ENCODE peak calls at places on chromosomes 3 and 15, in six cellular contexts. D is body of pancreas, C is HepG2, S is PC-3, X is GM12878, F is heart right ventricle. B is an unnamed sample.
A peak's percentile ranks its signal among the peaks of the same experiment; 100 is the strongest.

GRCh38 chr3:120093119-120093922 is 926 bp downstream of the GSK3B start:
- DNase-seq in D (no peak), C (no peak), S (peak; percentile 73), X (no peak), F (peak; percentile 84), B (no peak)

GRCh38 chr15:73951044-73951561 is 24.8 kb downstream of the LOXL1 start:
- DNase-seq in D (peak; percentile 87), C (peak; percentile 83), S (peak; percentile 59), X (no peak), F (peak; percentile 96), B (peak; percentile 93)

GRCh38 chr3:192637803-192638202 is 89.5 kb downstream of the FGF12 start:
- DNase-seq in D (no peak), C (no peak), S (no peak), X (no peak), F (no peak), B (no peak)

GRCh38 chr3:100386437-100387064 is 14.3 kb downstream of the TOMM70 start:
- DNase-seq in D (no peak), C (peak; percentile 73), S (no peak), X (no peak), F (no peak), B (no peak)

GRCh38 chr15:99635794-99636193 is 70.0 kb downstream of the MEF2A start:
- DNase-seq in D (no peak), C (no peak), S (peak; percentile 94), X (peak; percentile 7), F (no peak), B (no peak)

GRCh38 chr15:33968224-33968623 is at the start of gene CHRM5:
- DNase-seq in D (no peak), C (no peak), S (no peak), X (no peak), F (no peak), B (no peak)

GRCh38 chr15:91807122-91807521 is 46.4 kb upstream of the SLCO3A1 start:
- DNase-seq in D (no peak), C (no peak), S (no peak), X (no peak), F (no peak), B (no peak)

GRCh38 chr3:49707113-49707480 is 12.4 kb downstream of the AMIGO3 start:
- DNase-seq in D (no peak), C (no peak), S (peak; percentile 47), X (no peak), F (no peak), B (no peak)

GRCh38 chr15:22980189-22981136 is at the start of gene CYFIP1:
- DNase-seq in D (peak; percentile 89), C (peak; percentile 68), S (peak; percentile 91), X (no peak), F (peak; percentile 90), B (peak; percentile 90)

GRCh38 chr3:87311309-87311708 is 34.9 kb upstream of the POU1F1 start:
- DNase-seq in D (no peak), C (no peak), S (peak; percentile 90), X (no peak), F (no peak), B (no peak)

GRCh38 chr3:149603126-149604074 is 54.4 kb downstream of the WWTR1 start:
- DNase-seq in D (no peak), C (no peak), S (no peak), X (no peak), F (no peak), B (no peak)

GRCh38 chr3:18790384-18790783 is 357.9 kb upstream of the KCNH8 start:
- DNase-seq in D (no peak), C (no peak), S (no peak), X (no peak), F (no peak), B (no peak)

GRCh38 chr3:78507196-78507984 is 1260.4 kb downstream of the ROBO1 start:
- DNase-seq in D (no peak), C (peak; percentile 73), S (peak; percentile 81), X (no peak), F (no peak), B (no peak)

GRCh38 chr15:66503780-66504562 is 684 bp downstream of the RPL4 start:
- DNase-seq in D (no peak), C (no peak), S (no peak), X (no peak), F (no peak), B (no peak)

GRCh38 chr3:53242155-53242554 is 13.7 kb downstream of the TKT start:
- DNase-seq in D (peak; percentile 40), C (no peak), S (no peak), X (no peak), F (peak; percentile 41), B (no peak)

GRCh38 chr3:187750041-187750512 is 4.8 kb upstream of the BCL6 start:
- DNase-seq in D (peak; percentile 81), C (peak; percentile 92), S (peak; percentile 95), X (no peak), F (peak; percentile 34), B (peak; percentile 70)

GRCh38 chr3:131109156-131109555 is 82.5 kb downstream of the NEK11 start:
- DNase-seq in D (no peak), C (no peak), S (no peak), X (no peak), F (no peak), B (no peak)

GRCh38 chr3:150146891-150147761 is 176.4 kb upstream of the PFN2 start:
- DNase-seq in D (no peak), C (no peak), S (peak; percentile 88), X (no peak), F (peak; percentile 13), B (no peak)

GRCh38 chr3:123789760-123790159 is 94.4 kb downstream of the MYLK start:
- DNase-seq in D (no peak), C (no peak), S (peak; percentile 68), X (no peak), F (no peak), B (no peak)

GRCh38 chr3:158846803-158847465 is 45.1 kb downstream of the MFSD1 start:
- DNase-seq in D (no peak), C (no peak), S (no peak), X (peak; percentile 15), F (no peak), B (no peak)

GRCh38 chr3:53155763-53156162 is 5.2 kb upstream of the PRKCD start:
- DNase-seq in D (peak; percentile 92), C (no peak), S (peak; percentile 93), X (no peak), F (no peak), B (no peak)

GRCh38 chr3:193129607-193130006 is 111.4 kb upstream of the PLAAT1 start:
- DNase-seq in D (no peak), C (no peak), S (peak; percentile 45), X (no peak), F (no peak), B (no peak)

GRCh38 chr3:141083226-141083625 is 32.1 kb downstream of the SPSB4 start:
- DNase-seq in D (no peak), C (no peak), S (no peak), X (no peak), F (no peak), B (no peak)

GRCh38 chr3:141086188-141086587 is 35.0 kb downstream of the SPSB4 start:
- DNase-seq in D (no peak), C (no peak), S (no peak), X (no peak), F (no peak), B (no peak)

GRCh38 chr3:141085331-141086047 is 34.3 kb downstream of the SPSB4 start:
- DNase-seq in D (no peak), C (no peak), S (no peak), X (no peak), F (no peak), B (no peak)

GRCh38 chr3:141082064-141082463 is 30.9 kb downstream of the SPSB4 start:
- DNase-seq in D (no peak), C (no peak), S (no peak), X (no peak), F (no peak), B (peak; percentile 28)

DNA sequence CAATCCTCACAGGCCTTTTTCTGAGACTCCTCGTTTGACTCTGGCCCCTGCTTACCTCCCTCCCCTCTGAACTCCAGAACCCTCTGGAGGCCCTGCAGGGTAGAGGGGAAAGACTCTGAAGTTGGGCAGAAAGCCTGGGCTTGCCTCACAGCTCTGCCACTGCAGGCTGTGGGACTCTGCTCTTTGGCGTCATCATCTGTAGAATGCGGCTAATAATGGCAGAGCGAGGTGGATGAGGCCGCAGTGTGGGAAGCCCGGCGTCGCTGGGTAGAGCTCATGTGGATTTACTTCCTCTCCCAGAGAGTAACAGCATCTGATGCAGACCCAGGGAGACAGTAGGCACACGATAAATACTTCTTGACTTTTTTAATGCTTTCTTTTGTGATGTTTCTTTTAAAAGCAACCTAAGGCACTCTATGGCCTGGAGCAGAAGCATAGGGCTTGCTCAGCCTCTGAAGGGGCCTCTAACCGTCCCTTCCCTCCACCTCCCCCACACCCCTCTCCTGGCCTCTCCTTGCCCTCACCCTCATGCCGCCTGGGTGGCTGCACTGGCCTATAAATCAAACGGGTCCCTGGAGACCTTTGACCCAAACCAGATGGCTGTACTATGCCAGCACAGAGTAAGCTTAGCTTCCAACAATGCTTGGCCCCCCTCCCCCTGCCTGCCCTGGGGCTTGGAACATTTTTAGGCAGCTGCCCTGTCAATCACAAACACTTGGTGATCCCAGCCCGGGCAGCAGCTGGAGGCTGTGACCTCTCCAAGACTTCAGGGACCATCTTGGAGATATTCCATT is 32.9 kb downstream of the SPSB4 start:
- DNase-seq in D (no peak), C (no peak), S (no peak), X (no peak), F (peak; percentile 39), B (peak; percentile 11)
- H3K27ac ChIP-seq in D (no peak overlapping the region), C (no peak overlapping the region), S (no peak overlapping the region), X (no peak overlapping the region), F (no peak overlapping the region), B (no peak overlapping the region)

GRCh38 chr3:184337315-184337714 is at the start of gene FAM131A:
- DNase-seq in D (no peak), C (no peak), S (no peak), X (no peak), F (peak; percentile 81), B (no peak)
- H3K4me1 ChIP-seq in D (peaks cover 32% of the 10 kb centered on the region), C (peaks cover 18% of the 10 kb centered on the region), S (peaks cover 48% of the 10 kb centered on the region), X (peaks cover 11% of the 10 kb centered on the region), F (peaks cover 37% of the 10 kb centered on the region), B (peaks cover 73% of the 10 kb centered on the region)

DNA sequence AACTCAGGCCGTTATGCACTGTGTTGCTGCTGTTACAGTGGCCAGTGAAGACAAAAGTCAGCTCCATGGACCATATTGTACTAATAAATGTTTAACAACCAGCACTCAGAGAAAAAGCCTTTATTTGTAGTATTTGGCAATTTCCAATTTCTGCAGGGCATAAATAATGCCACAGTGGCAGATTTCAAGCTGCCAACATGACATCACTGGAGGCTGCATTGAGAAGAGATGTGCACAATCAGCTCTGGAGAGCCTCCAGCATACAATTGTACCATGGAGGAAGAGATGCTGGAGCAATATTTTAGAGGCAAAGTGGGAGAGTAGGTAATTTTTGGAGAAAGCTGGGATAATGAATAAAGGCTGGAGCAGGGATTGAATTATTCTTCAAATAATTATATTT is 9.7 kb upstream of the ALCAM start:
- DNase-seq in D (no peak), C (no peak), S (no peak), X (no peak), F (no peak), B (no peak)
- H3K27ac ChIP-seq in D (no peak overlapping the region), C (no peak overlapping the region), S (no peak overlapping the region), X (no peak overlapping the region), F (no peak overlapping the region), B (no peak overlapping the region)

GRCh38 chr3:42809202-42809601 is at the start of gene ACKR2:
- DNase-seq in D (no peak), C (no peak), S (peak; percentile 62), X (no peak), F (no peak), B (no peak)
- H3K4me1 ChIP-seq in D (peaks cover 25% of the 10 kb centered on the region), C (peaks cover 53% of the 10 kb centered on the region), S (peaks cover 17% of the 10 kb centered on the region), X (no peaks in the 10 kb centered on the region), F (no peaks in the 10 kb centered on the region), B (peaks cover 18% of the 10 kb centered on the region)